ENCODE peak calls at places on chromosomes 3 and 15, in seven cellular contexts. One of them, this sample, is unnamed.

GRCh38 chr3:16801698-16802097 is 83.1 kb upstream of the PLCL2 start:
- DNase-seq in IMR-90: peak; percentile 1
- DNase-seq in neuronal stem cell: no peak
- DNase-seq in H9: no peak
- DNase-seq in H1: no peak
- DNase-seq in mesenchymal stem cell: no peak
- DNase-seq in trophoblast cell: peak; percentile 64
- DNase-seq in this sample: peak; percentile 16

GRCh38 chr3:56415672-56416071 is 52.6 kb downstream of the ERC2 start:
- DNase-seq in IMR-90: no peak
- DNase-seq in neuronal stem cell: no peak
- DNase-seq in H9: no peak
- DNase-seq in H1: no peak
- DNase-seq in mesenchymal stem cell: no peak
- DNase-seq in trophoblast cell: peak; percentile 13
- DNase-seq in this sample: peak; percentile 16

GRCh38 chr3:36477655-36478054 is 97.4 kb downstream of the STAC start:
- DNase-seq in IMR-90: no peak
- DNase-seq in neuronal stem cell: no peak
- DNase-seq in H9: no peak
- DNase-seq in H1: no peak
- DNase-seq in mesenchymal stem cell: no peak
- DNase-seq in trophoblast cell: no peak
- DNase-seq in this sample: no peak

GRCh38 chr15:65985387-65985786 is 116.1 kb downstream of the RAB11A start:
- DNase-seq in IMR-90: no peak
- DNase-seq in neuronal stem cell: no peak
- DNase-seq in H9: no peak
- DNase-seq in H1: no peak
- DNase-seq in mesenchymal stem cell: no peak
- DNase-seq in trophoblast cell: no peak
- DNase-seq in this sample: no peak

GRCh38 chr15:78044407-78045155 is 32.9 kb downstream of the TBC1D2B start:
- DNase-seq in IMR-90: no peak
- DNase-seq in neuronal stem cell: no peak
- DNase-seq in H9: no peak
- DNase-seq in H1: no peak
- DNase-seq in mesenchymal stem cell: peak; percentile 58
- DNase-seq in trophoblast cell: peak; percentile 64
- DNase-seq in this sample: no peak

GRCh38 chr15:31375772-31376171 is 49.1 kb downstream of the KLF13 start:
- DNase-seq in IMR-90: no peak
- DNase-seq in neuronal stem cell: no peak
- DNase-seq in H9: no peak
- DNase-seq in H1: no peak
- DNase-seq in mesenchymal stem cell: no peak
- DNase-seq in trophoblast cell: no peak
- DNase-seq in this sample: no peak

GRCh38 chr3:152026033-152026556 is 152.7 kb downstream of the SUCNR1 start:
- DNase-seq in IMR-90: peak; percentile 89
- DNase-seq in neuronal stem cell: no peak
- DNase-seq in H9: no peak
- DNase-seq in H1: no peak
- DNase-seq in mesenchymal stem cell: peak; percentile 82
- DNase-seq in trophoblast cell: peak; percentile 36
- DNase-seq in this sample: no peak

GRCh38 chr15:74445816-74446763 is 12.3 kb upstream of the SEMA7A start:
- DNase-seq in IMR-90: no peak
- DNase-seq in neuronal stem cell: no peak
- DNase-seq in H9: no peak
- DNase-seq in H1: no peak
- DNase-seq in mesenchymal stem cell: no peak
- DNase-seq in trophoblast cell: no peak
- DNase-seq in this sample: no peak

GRCh38 chr15:55564347-55565145 is 23.6 kb downstream of the PYGO1 start:
- DNase-seq in IMR-90: no peak
- DNase-seq in neuronal stem cell: no peak
- DNase-seq in H9: peak; percentile 34
- DNase-seq in H1: no peak
- DNase-seq in mesenchymal stem cell: no peak
- DNase-seq in trophoblast cell: no peak
- DNase-seq in this sample: peak; percentile 82

GRCh38 chr3:146465713-146466465 is 3.5 kb downstream of the PLSCR2 start:
- DNase-seq in IMR-90: peak; percentile 26
- DNase-seq in neuronal stem cell: no peak
- DNase-seq in H9: no peak
- DNase-seq in H1: no peak
- DNase-seq in mesenchymal stem cell: peak; percentile 4
- DNase-seq in trophoblast cell: no peak
- DNase-seq in this sample: no peak

GRCh38 chr3:15161113-15161512 is 44.9 kb upstream of the CAPN7 start:
- DNase-seq in IMR-90: peak; percentile 7
- DNase-seq in neuronal stem cell: no peak
- DNase-seq in H9: no peak
- DNase-seq in H1: no peak
- DNase-seq in mesenchymal stem cell: peak; percentile 33
- DNase-seq in trophoblast cell: no peak
- DNase-seq in this sample: no peak

GRCh38 chr3:47083786-47084185 is 80.1 kb downstream of the SETD2 start:
- DNase-seq in IMR-90: no peak
- DNase-seq in neuronal stem cell: no peak
- DNase-seq in H9: no peak
- DNase-seq in H1: no peak
- DNase-seq in mesenchymal stem cell: peak; percentile 12
- DNase-seq in trophoblast cell: no peak
- DNase-seq in this sample: no peak

GRCh38 chr3:51982352-51982837 is 940 bp upstream of the ACY1 start:
- DNase-seq in IMR-90: no peak
- DNase-seq in neuronal stem cell: no peak
- DNase-seq in H9: peak; percentile 86
- DNase-seq in H1: no peak
- DNase-seq in mesenchymal stem cell: no peak
- DNase-seq in trophoblast cell: peak; percentile 74
- DNase-seq in this sample: peak; percentile 88

GRCh38 chr3:172271386-172271976 is 176.8 kb downstream of the GHSR start:
- DNase-seq in IMR-90: no peak
- DNase-seq in neuronal stem cell: no peak
- DNase-seq in H9: no peak
- DNase-seq in H1: no peak
- DNase-seq in mesenchymal stem cell: no peak
- DNase-seq in trophoblast cell: peak; percentile 46
- DNase-seq in this sample: no peak

GRCh38 chr3:140568842-140569520 is 108.9 kb upstream of the TRIM42 start:
- DNase-seq in IMR-90: no peak
- DNase-seq in neuronal stem cell: no peak
- DNase-seq in H9: no peak
- DNase-seq in H1: no peak
- DNase-seq in mesenchymal stem cell: no peak
- DNase-seq in trophoblast cell: no peak
- DNase-seq in this sample: no peak

GRCh38 chr15:50933353-50933752 is 24.9 kb downstream of the AP4E1 start:
- DNase-seq in IMR-90: no peak
- DNase-seq in neuronal stem cell: no peak
- DNase-seq in H9: no peak
- DNase-seq in H1: no peak
- DNase-seq in mesenchymal stem cell: no peak
- DNase-seq in trophoblast cell: no peak
- DNase-seq in this sample: no peak

GRCh38 chr3:180063783-180064182 is 27.0 kb upstream of the PEX5L start:
- DNase-seq in IMR-90: no peak
- DNase-seq in neuronal stem cell: no peak
- DNase-seq in H9: no peak
- DNase-seq in H1: no peak
- DNase-seq in mesenchymal stem cell: no peak
- DNase-seq in trophoblast cell: no peak
- DNase-seq in this sample: peak; percentile 41

GRCh38 chr3:160444411-160444810 is 5.2 kb downstream of the TRIM59 start:
- DNase-seq in IMR-90: no peak
- DNase-seq in neuronal stem cell: no peak
- DNase-seq in H9: no peak
- DNase-seq in H1: no peak
- DNase-seq in mesenchymal stem cell: no peak
- DNase-seq in trophoblast cell: no peak
- DNase-seq in this sample: no peak

GRCh38 chr3:30496496-30496966 is 109.9 kb upstream of the TGFBR2 start:
- DNase-seq in IMR-90: peak; percentile 81
- DNase-seq in neuronal stem cell: no peak
- DNase-seq in H9: no peak
- DNase-seq in H1: no peak
- DNase-seq in mesenchymal stem cell: peak; percentile 92
- DNase-seq in trophoblast cell: no peak
- DNase-seq in this sample: no peak

GRCh38 chr3:15405448-15406050 is 21.8 kb downstream of the METTL6 start:
- DNase-seq in IMR-90: peak; percentile 71
- DNase-seq in neuronal stem cell: peak; percentile 24
- DNase-seq in H9: no peak
- DNase-seq in H1: no peak
- DNase-seq in mesenchymal stem cell: peak; percentile 71
- DNase-seq in trophoblast cell: no peak
- DNase-seq in this sample: peak; percentile 57

GRCh38 chr3:138344754-138345153 is 3.6 kb upstream of the MRAS start:
- DNase-seq in IMR-90: no peak
- DNase-seq in neuronal stem cell: no peak
- DNase-seq in H9: no peak
- DNase-seq in H1: no peak
- DNase-seq in mesenchymal stem cell: no peak
- DNase-seq in trophoblast cell: no peak
- DNase-seq in this sample: no peak

GRCh38 chr3:181252626-181253025 is 263.1 kb upstream of the DNAJC19 start:
- DNase-seq in IMR-90: no peak
- DNase-seq in neuronal stem cell: no peak
- DNase-seq in H9: no peak
- DNase-seq in H1: no peak
- DNase-seq in mesenchymal stem cell: no peak
- DNase-seq in trophoblast cell: no peak
- DNase-seq in this sample: no peak

GRCh38 chr3:126124148-126124868 is 40.4 kb upstream of the SLC41A3 start:
- DNase-seq in IMR-90: no peak
- DNase-seq in neuronal stem cell: no peak
- DNase-seq in H9: peak; percentile 79
- DNase-seq in H1: no peak
- DNase-seq in mesenchymal stem cell: no peak
- DNase-seq in trophoblast cell: no peak
- DNase-seq in this sample: peak; percentile 37

GRCh38 chr3:23402728-23403505 is 199.8 kb downstream of the UBE2E2 start:
- DNase-seq in IMR-90: no peak
- DNase-seq in neuronal stem cell: no peak
- DNase-seq in H9: no peak
- DNase-seq in H1: no peak
- DNase-seq in mesenchymal stem cell: no peak
- DNase-seq in trophoblast cell: no peak
- DNase-seq in this sample: no peak

GRCh38 chr15:55800216-55800615 is 57.3 kb upstream of the PRTG start:
- DNase-seq in IMR-90: no peak
- DNase-seq in neuronal stem cell: no peak
- DNase-seq in H9: no peak
- DNase-seq in H1: no peak
- DNase-seq in mesenchymal stem cell: no peak
- DNase-seq in trophoblast cell: no peak
- DNase-seq in this sample: no peak

GRCh38 chr3:15319575-15319974 is 12.8 kb downstream of the SH3BP5 start:
- DNase-seq in IMR-90: peak; percentile 46
- DNase-seq in neuronal stem cell: no peak
- DNase-seq in H9: no peak
- DNase-seq in H1: no peak
- DNase-seq in mesenchymal stem cell: no peak
- DNase-seq in trophoblast cell: peak; percentile 91
- DNase-seq in this sample: no peak

GRCh38 chr3:106720510-106720909 is 656.7 kb upstream of the CCDC54 start:
- DNase-seq in IMR-90: no peak
- DNase-seq in neuronal stem cell: no peak
- DNase-seq in H9: peak; percentile 41
- DNase-seq in H1: no peak
- DNase-seq in mesenchymal stem cell: no peak
- DNase-seq in trophoblast cell: no peak
- DNase-seq in this sample: no peak
- H2AK5ac ChIP-seq in IMR-90: no peak overlapping the region
- H2AK5ac ChIP-seq in neuronal stem cell: no peak overlapping the region
- H2AK5ac ChIP-seq in H9: no peak overlapping the region
- H2AK5ac ChIP-seq in H1: no peak overlapping the region
- H2AK5ac ChIP-seq in mesenchymal stem cell: peak overlapping the region; percentile 89
- H2AK5ac ChIP-seq in trophoblast cell: no peak overlapping the region
- H2AK5ac ChIP-seq in this sample: no peak overlapping the region

GRCh38 chr3:159175391-159175725 is 373.5 kb downstream of the MFSD1 start:
- DNase-seq in IMR-90: no peak
- DNase-seq in neuronal stem cell: no peak
- DNase-seq in H9: no peak
- DNase-seq in H1: no peak
- DNase-seq in mesenchymal stem cell: peak; percentile 55
- DNase-seq in trophoblast cell: no peak
- DNase-seq in this sample: no peak
- H2AK5ac ChIP-seq in IMR-90: no peak overlapping the region
- H2AK5ac ChIP-seq in neuronal stem cell: no peak overlapping the region
- H2AK5ac ChIP-seq in H9: no peak overlapping the region
- H2AK5ac ChIP-seq in H1: no peak overlapping the region
- H2AK5ac ChIP-seq in mesenchymal stem cell: no peak overlapping the region
- H2AK5ac ChIP-seq in trophoblast cell: no peak overlapping the region
- H2AK5ac ChIP-seq in this sample: no peak overlapping the region

GRCh38 chr3:131401978-131402377 is 20.4 kb downstream of the NUDT16 start:
- DNase-seq in IMR-90: no peak
- DNase-seq in neuronal stem cell: no peak
- DNase-seq in H9: no peak
- DNase-seq in H1: no peak
- DNase-seq in mesenchymal stem cell: no peak
- DNase-seq in trophoblast cell: no peak
- DNase-seq in this sample: no peak
- H2AK5ac ChIP-seq in IMR-90: no peak overlapping the region
- H2AK5ac ChIP-seq in neuronal stem cell: no peak overlapping the region
- H2AK5ac ChIP-seq in H9: no peak overlapping the region
- H2AK5ac ChIP-seq in H1: no peak overlapping the region
- H2AK5ac ChIP-seq in mesenchymal stem cell: no peak overlapping the region
- H2AK5ac ChIP-seq in trophoblast cell: no peak overlapping the region
- H2AK5ac ChIP-seq in this sample: no peak overlapping the region

GRCh38 chr15:63905558-63906265 is 72.0 kb upstream of the HERC1 start:
- DNase-seq in IMR-90: no peak
- DNase-seq in neuronal stem cell: no peak
- DNase-seq in H9: no peak
- DNase-seq in H1: no peak
- DNase-seq in mesenchymal stem cell: no peak
- DNase-seq in trophoblast cell: no peak
- DNase-seq in this sample: no peak

GRCh38 chr15:63908986-63909385 is 75.2 kb upstream of the HERC1 start:
- DNase-seq in IMR-90: peak; percentile 43
- DNase-seq in neuronal stem cell: no peak
- DNase-seq in H9: no peak
- DNase-seq in H1: no peak
- DNase-seq in mesenchymal stem cell: no peak
- DNase-seq in trophoblast cell: no peak
- DNase-seq in this sample: no peak

GRCh38 chr15:63908281-63908680 is 74.5 kb upstream of the HERC1 start:
- DNase-seq in IMR-90: no peak
- DNase-seq in neuronal stem cell: no peak
- DNase-seq in H9: no peak
- DNase-seq in H1: no peak
- DNase-seq in mesenchymal stem cell: no peak
- DNase-seq in trophoblast cell: no peak
- DNase-seq in this sample: no peak

GRCh38 chr15:63906266-63906584 is 72.5 kb upstream of the HERC1 start:
- DNase-seq in IMR-90: no peak
- DNase-seq in neuronal stem cell: no peak
- DNase-seq in H9: no peak
- DNase-seq in H1: no peak
- DNase-seq in mesenchymal stem cell: no peak
- DNase-seq in trophoblast cell: no peak
- DNase-seq in this sample: no peak

GRCh38 chr15:63907521-63907920 is 73.8 kb upstream of the HERC1 start:
- DNase-seq in IMR-90: no peak
- DNase-seq in neuronal stem cell: no peak
- DNase-seq in H9: no peak
- DNase-seq in H1: no peak
- DNase-seq in mesenchymal stem cell: no peak
- DNase-seq in trophoblast cell: no peak
- DNase-seq in this sample: no peak
- H2AK5ac ChIP-seq in IMR-90: no peak overlapping the region
- H2AK5ac ChIP-seq in neuronal stem cell: no peak overlapping the region
- H2AK5ac ChIP-seq in H9: no peak overlapping the region
- H2AK5ac ChIP-seq in H1: no peak overlapping the region
- H2AK5ac ChIP-seq in mesenchymal stem cell: no peak overlapping the region
- H2AK5ac ChIP-seq in trophoblast cell: no peak overlapping the region
- H2AK5ac ChIP-seq in this sample: no peak overlapping the region

This sample was measured in mesendoderm.